ENCODE peak calls at places on chromosomes 4 and X, in seven cellular contexts. One of them, this sample, is unnamed.

GRCh38 chr4:149426461-149426860 is 389.2 kb downstream of the IQCM start:
- DNase-seq in mucosa of descending colon: no peak
- DNase-seq in A673: no peak
- DNase-seq in ovary: no peak
- DNase-seq in mammary epithelial cell: peak; percentile 56
- DNase-seq in adrenal gland: no peak
- DNase-seq in lower leg skin: no peak
- DNase-seq in this sample: no peak

GRCh38 chrX:35622601-35623000 is 175.5 kb upstream of the MAGEB16 start:
- DNase-seq in mucosa of descending colon: no peak
- DNase-seq in A673: no peak
- DNase-seq in ovary: no peak
- DNase-seq in mammary epithelial cell: no peak
- DNase-seq in adrenal gland: no peak
- DNase-seq in lower leg skin: no peak
- DNase-seq in this sample: no peak

GRCh38 chr4:55125087-55125721 is at the start of gene KDR:
- DNase-seq in mucosa of descending colon: peak; percentile 16
- DNase-seq in A673: peak; percentile 30
- DNase-seq in ovary: no peak
- DNase-seq in mammary epithelial cell: peak; percentile 12
- DNase-seq in adrenal gland: peak; percentile 22
- DNase-seq in lower leg skin: no peak
- DNase-seq in this sample: peak; percentile 25

GRCh38 chr4:137768196-137768595 is 235.9 kb upstream of the PCDH18 start:
- DNase-seq in mucosa of descending colon: no peak
- DNase-seq in A673: peak; percentile 22
- DNase-seq in ovary: no peak
- DNase-seq in mammary epithelial cell: no peak
- DNase-seq in adrenal gland: no peak
- DNase-seq in lower leg skin: no peak
- DNase-seq in this sample: no peak

GRCh38 chrX:72540318-72540717 is 32.3 kb downstream of the HDAC8 start:
- DNase-seq in mucosa of descending colon: no peak
- DNase-seq in A673: peak; percentile 40
- DNase-seq in ovary: no peak
- DNase-seq in mammary epithelial cell: no peak
- DNase-seq in adrenal gland: no peak
- DNase-seq in lower leg skin: no peak
- DNase-seq in this sample: no peak

GRCh38 chrX:50081282-50081955 is 119.4 kb downstream of the AKAP4 start:
- DNase-seq in mucosa of descending colon: peak; percentile 60
- DNase-seq in A673: no peak
- DNase-seq in ovary: peak; percentile 24
- DNase-seq in mammary epithelial cell: no peak
- DNase-seq in adrenal gland: peak; percentile 39
- DNase-seq in lower leg skin: no peak
- DNase-seq in this sample: no peak

GRCh38 chrX:1163231-1163630 is 49.2 kb downstream of the CRLF2 start:
- DNase-seq in mucosa of descending colon: no peak
- DNase-seq in A673: no peak
- DNase-seq in ovary: no peak
- DNase-seq in mammary epithelial cell: no peak
- DNase-seq in adrenal gland: no peak
- DNase-seq in lower leg skin: no peak
- DNase-seq in this sample: no peak

GRCh38 chrX:1244164-1245076 is 24.2 kb upstream of the CSF2RA start:
- DNase-seq in mucosa of descending colon: no peak
- DNase-seq in A673: peak; percentile 42
- DNase-seq in ovary: no peak
- DNase-seq in mammary epithelial cell: no peak
- DNase-seq in adrenal gland: no peak
- DNase-seq in lower leg skin: no peak
- DNase-seq in this sample: no peak

GRCh38 chr4:143203577-143203976 is 18.9 kb downstream of the USP38 start:
- DNase-seq in mucosa of descending colon: no peak
- DNase-seq in A673: no peak
- DNase-seq in ovary: no peak
- DNase-seq in mammary epithelial cell: no peak
- DNase-seq in adrenal gland: no peak
- DNase-seq in lower leg skin: no peak
- DNase-seq in this sample: no peak

DNA sequence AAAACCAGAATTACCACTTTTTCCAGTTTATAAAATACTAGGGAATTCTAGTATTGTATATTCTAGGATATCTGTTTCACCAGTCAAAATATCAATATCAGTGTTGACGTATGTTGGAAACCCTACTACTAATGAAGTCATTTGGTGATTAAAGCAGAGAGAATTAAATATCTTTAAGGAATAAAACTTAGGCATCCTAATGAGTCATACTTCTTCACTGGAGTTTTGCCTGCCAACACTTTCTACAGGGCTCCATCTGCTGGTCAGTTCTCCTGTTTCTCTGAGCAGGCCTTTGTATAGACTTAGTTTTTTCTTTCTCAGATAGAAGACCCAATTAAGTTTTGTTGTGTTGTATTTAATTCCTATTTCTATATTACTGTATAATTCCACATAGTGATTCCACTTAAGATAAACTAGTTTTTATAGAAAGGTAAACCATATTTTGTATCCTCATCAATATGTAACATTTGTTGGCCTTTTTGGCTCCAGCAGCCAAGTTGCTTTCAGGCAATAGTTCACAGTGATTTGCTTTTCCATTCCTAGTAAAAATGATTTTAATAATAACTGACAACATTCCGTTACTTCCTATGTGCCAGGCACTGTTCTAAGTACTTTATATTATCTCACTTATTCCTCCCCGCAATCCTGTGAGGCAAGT is 3.5 kb downstream of the AP1AR start:
- DNase-seq in mucosa of descending colon: no peak
- DNase-seq in A673: peak; percentile 80
- DNase-seq in ovary: peak; percentile 46
- DNase-seq in mammary epithelial cell: peak; percentile 75
- DNase-seq in adrenal gland: peak; percentile 86
- DNase-seq in lower leg skin: peak; percentile 75
- DNase-seq in this sample: peak; percentile 28
- TF ChIP-seq CTCF in mucosa of descending colon: peak; percentile 59
- TF ChIP-seq CTCF in A673: peak; percentile 88
- TF ChIP-seq CTCF in ovary: peak; percentile 73
- TF ChIP-seq CTCF in mammary epithelial cell: peak; percentile 79
- TF ChIP-seq CTCF in adrenal gland: peak; percentile 78
- TF ChIP-seq CTCF in lower leg skin: peak; percentile 13
- TF ChIP-seq CTCF in this sample: peak; percentile 73

DNA sequence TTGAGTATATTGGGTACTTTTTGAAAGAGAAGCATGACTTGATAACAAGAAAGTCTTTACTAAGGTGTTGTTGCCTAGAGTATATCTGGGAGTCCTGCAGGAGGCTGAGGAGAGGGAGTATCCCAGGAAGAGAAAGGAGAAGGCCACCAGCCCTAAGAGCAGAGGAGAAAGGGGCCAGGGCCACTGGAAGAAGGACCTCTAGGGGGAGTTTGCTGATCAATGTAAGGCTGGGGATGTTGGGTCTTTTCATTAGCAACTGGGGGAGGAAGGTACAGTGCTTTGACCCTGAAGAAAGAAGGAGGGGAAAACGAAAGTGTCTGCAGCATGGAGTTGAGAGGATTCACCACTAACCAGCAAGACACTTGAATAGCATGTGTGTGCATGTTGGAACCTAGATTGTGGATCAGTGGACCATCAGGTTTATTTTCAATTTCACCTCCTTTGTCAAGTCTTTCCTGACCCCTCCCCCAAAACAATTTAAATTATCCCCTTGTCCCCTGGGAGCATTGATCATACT is 4.5 kb downstream of the SMIM9 start:
- DNase-seq in mucosa of descending colon: no peak
- DNase-seq in A673: no peak
- DNase-seq in ovary: no peak
- DNase-seq in mammary epithelial cell: no peak
- DNase-seq in adrenal gland: no peak
- DNase-seq in lower leg skin: no peak
- DNase-seq in this sample: no peak
- TF ChIP-seq CTCF in mucosa of descending colon: no peak
- TF ChIP-seq CTCF in A673: no peak
- TF ChIP-seq CTCF in ovary: no peak
- TF ChIP-seq CTCF in mammary epithelial cell: no peak
- TF ChIP-seq CTCF in adrenal gland: no peak
- TF ChIP-seq CTCF in lower leg skin: no peak
- TF ChIP-seq CTCF in this sample: no peak

DNA sequence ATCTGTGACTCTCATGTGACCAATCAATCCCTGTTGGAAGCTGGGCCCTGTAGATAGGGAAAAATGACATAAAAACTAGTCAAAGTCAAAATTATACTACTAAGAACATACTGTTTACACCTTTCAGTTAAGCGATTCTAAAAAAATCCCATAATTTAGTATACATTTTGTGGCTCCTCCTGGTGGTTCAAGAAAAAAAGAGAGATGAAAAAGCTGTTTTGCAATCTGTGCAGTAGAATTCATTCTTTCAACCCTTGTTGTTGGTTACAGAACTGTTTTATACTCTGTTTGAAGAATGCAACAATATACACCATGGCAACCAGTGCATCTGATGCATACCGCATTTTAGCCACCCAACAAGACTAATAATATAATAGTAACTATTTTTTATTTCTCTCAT is 66.8 kb upstream of the ANK2 start:
- DNase-seq in mucosa of descending colon: no peak
- DNase-seq in A673: peak; percentile 21
- DNase-seq in ovary: no peak
- DNase-seq in mammary epithelial cell: no peak
- DNase-seq in adrenal gland: no peak
- DNase-seq in lower leg skin: no peak
- DNase-seq in this sample: no peak
- TF ChIP-seq CTCF in mucosa of descending colon: no peak
- TF ChIP-seq CTCF in A673: peak; percentile 37
- TF ChIP-seq CTCF in ovary: no peak
- TF ChIP-seq CTCF in mammary epithelial cell: peak; percentile 19
- TF ChIP-seq CTCF in adrenal gland: no peak
- TF ChIP-seq CTCF in lower leg skin: no peak
- TF ChIP-seq CTCF in this sample: no peak

DNA sequence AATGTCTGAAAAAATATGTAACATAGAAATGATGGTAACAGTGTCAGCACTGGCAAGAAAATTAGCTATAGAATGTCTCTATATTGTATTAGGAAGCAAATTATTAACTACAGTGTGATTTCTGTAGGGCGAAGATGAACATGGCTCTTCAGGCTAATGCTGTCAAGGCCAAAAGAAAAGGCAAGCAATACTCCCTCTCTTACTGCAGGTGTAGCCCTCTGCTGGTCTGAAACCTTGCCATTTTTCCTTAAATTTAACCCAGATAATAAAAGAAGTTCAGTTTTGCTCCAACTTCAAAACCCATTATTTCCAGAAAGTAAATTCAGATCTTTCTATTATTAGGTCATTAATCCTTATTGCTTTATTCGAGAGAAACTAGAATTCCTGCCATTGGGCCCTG is 215.9 kb downstream of the LRBA start:
- DNase-seq in mucosa of descending colon: no peak
- DNase-seq in A673: peak; percentile 20
- DNase-seq in ovary: no peak
- DNase-seq in mammary epithelial cell: no peak
- DNase-seq in adrenal gland: no peak
- DNase-seq in lower leg skin: no peak
- DNase-seq in this sample: no peak
- TF ChIP-seq CTCF in mucosa of descending colon: no peak
- TF ChIP-seq CTCF in A673: peak; percentile 41
- TF ChIP-seq CTCF in ovary: no peak
- TF ChIP-seq CTCF in mammary epithelial cell: peak; percentile 23
- TF ChIP-seq CTCF in adrenal gland: no peak
- TF ChIP-seq CTCF in lower leg skin: no peak
- TF ChIP-seq CTCF in this sample: no peak

GRCh38 chrX:129449141-129449540 is 74.1 kb downstream of the SMARCA1 start:
- DNase-seq in mucosa of descending colon: no peak
- DNase-seq in A673: no peak
- DNase-seq in ovary: no peak
- DNase-seq in mammary epithelial cell: no peak
- DNase-seq in adrenal gland: no peak
- DNase-seq in lower leg skin: no peak
- DNase-seq in this sample: no peak
- TF ChIP-seq CTCF in mucosa of descending colon: no peak
- TF ChIP-seq CTCF in A673: no peak
- TF ChIP-seq CTCF in ovary: no peak
- TF ChIP-seq CTCF in mammary epithelial cell: peak; percentile 3
- TF ChIP-seq CTCF in adrenal gland: no peak
- TF ChIP-seq CTCF in lower leg skin: no peak
- TF ChIP-seq CTCF in this sample: no peak

DNA sequence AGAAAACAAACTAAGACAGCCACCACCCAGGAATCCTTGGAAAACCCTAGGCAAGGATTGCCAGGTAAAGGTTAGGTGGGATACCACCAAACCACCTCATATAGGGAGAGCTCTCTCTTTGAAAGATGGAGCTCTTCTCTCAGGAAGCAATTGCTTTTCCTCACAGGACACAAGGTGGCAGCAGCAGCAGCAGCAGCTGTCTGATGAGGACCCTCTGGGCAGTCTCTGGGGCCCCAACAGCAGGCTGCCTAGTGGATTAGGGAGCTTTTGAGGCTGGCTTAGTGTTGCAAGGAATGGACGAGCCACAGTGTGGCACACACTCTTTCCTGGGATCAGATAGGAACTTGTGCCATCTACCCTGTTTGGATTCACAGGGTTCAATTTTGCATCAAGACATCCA is 41.4 kb upstream of the CHRDL1 start:
- DNase-seq in mucosa of descending colon: no peak
- DNase-seq in A673: peak; percentile 29
- DNase-seq in ovary: no peak
- DNase-seq in mammary epithelial cell: no peak
- DNase-seq in adrenal gland: no peak
- DNase-seq in lower leg skin: no peak
- DNase-seq in this sample: no peak
- TF ChIP-seq CTCF in mucosa of descending colon: no peak
- TF ChIP-seq CTCF in A673: peak; percentile 55
- TF ChIP-seq CTCF in ovary: no peak
- TF ChIP-seq CTCF in mammary epithelial cell: peak; percentile 43
- TF ChIP-seq CTCF in adrenal gland: no peak
- TF ChIP-seq CTCF in lower leg skin: no peak
- TF ChIP-seq CTCF in this sample: no peak

GRCh38 chr4:70902577-70903281 is 560 bp downstream of the MOB1B start:
- DNase-seq in mucosa of descending colon: no peak
- DNase-seq in A673: peak; percentile 24
- DNase-seq in ovary: no peak
- DNase-seq in mammary epithelial cell: no peak
- DNase-seq in adrenal gland: no peak
- DNase-seq in lower leg skin: no peak
- DNase-seq in this sample: no peak

GRCh38 chr4:70901607-70901983 is 574 bp upstream of the MOB1B start:
- DNase-seq in mucosa of descending colon: no peak
- DNase-seq in A673: no peak
- DNase-seq in ovary: no peak
- DNase-seq in mammary epithelial cell: peak; percentile 2
- DNase-seq in adrenal gland: no peak
- DNase-seq in lower leg skin: no peak
- DNase-seq in this sample: no peak

GRCh38 chr4:70903282-70903603 is 1.1 kb downstream of the MOB1B start:
- DNase-seq in mucosa of descending colon: no peak
- DNase-seq in A673: no peak
- DNase-seq in ovary: peak; percentile 16
- DNase-seq in mammary epithelial cell: peak; percentile 5
- DNase-seq in adrenal gland: no peak
- DNase-seq in lower leg skin: no peak
- DNase-seq in this sample: no peak

GRCh38 chr4:70901984-70902576 is at the start of gene MOB1B:
- DNase-seq in mucosa of descending colon: peak; percentile 89
- DNase-seq in A673: peak; percentile 84
- DNase-seq in ovary: peak; percentile 83
- DNase-seq in mammary epithelial cell: peak; percentile 79
- DNase-seq in adrenal gland: peak; percentile 85
- DNase-seq in lower leg skin: peak; percentile 85
- DNase-seq in this sample: peak; percentile 84
- TF ChIP-seq CTCF in mucosa of descending colon: no peak
- TF ChIP-seq CTCF in A673: no peak
- TF ChIP-seq CTCF in ovary: no peak
- TF ChIP-seq CTCF in mammary epithelial cell: peak; percentile 53
- TF ChIP-seq CTCF in adrenal gland: peak; percentile 43
- TF ChIP-seq CTCF in lower leg skin: no peak
- TF ChIP-seq CTCF in this sample: peak; percentile 22